ENCODE peak calls at places on chromosomes 13 and 19, in four cellular contexts. One of them, this sample, is unnamed.

GRCh38 chr13:20073775-20074174 is 87.1 kb downstream of the GJA3 start:
- DNase-seq in K562: no peak
- DNase-seq in HepG2: no peak
- DNase-seq in H1: no peak
- DNase-seq in this sample: no peak

GRCh38 chr19:31448221-31448657 is 99.0 kb upstream of the TSHZ3 start:
- DNase-seq in K562: no peak
- DNase-seq in HepG2: no peak
- DNase-seq in H1: no peak
- DNase-seq in this sample: no peak

GRCh38 chr19:13842294-13843103 is 34.4 kb upstream of the NANOS3 start:
- DNase-seq in K562: peak
- DNase-seq in HepG2: no peak
- DNase-seq in H1: no peak
- DNase-seq in this sample: peak

GRCh38 chr13:93248627-93249047 is 22.0 kb downstream of the GPC6 start:
- DNase-seq in K562: no peak
- DNase-seq in HepG2: peak
- DNase-seq in H1: no peak
- DNase-seq in this sample: no peak

GRCh38 chr13:26502826-26503225 is 54.7 kb upstream of the WASF3 start:
- DNase-seq in K562: no peak
- DNase-seq in HepG2: no peak
- DNase-seq in H1: no peak
- DNase-seq in this sample: no peak

GRCh38 chr13:77333521-77334083 is 6.7 kb upstream of the MYCBP2 start:
- DNase-seq in K562: no peak
- DNase-seq in HepG2: no peak
- DNase-seq in H1: no peak
- DNase-seq in this sample: no peak

GRCh38 chr19:461664-462551 is 1.1 kb upstream of the SHC2 start:
- DNase-seq in K562: peak
- DNase-seq in HepG2: peak
- DNase-seq in H1: peak
- DNase-seq in this sample: no peak

GRCh38 chr19:16160943-16161560 is 12.3 kb downstream of the CIB3 start:
- DNase-seq in K562: peak
- DNase-seq in HepG2: peak
- DNase-seq in H1: no peak
- DNase-seq in this sample: peak

GRCh38 chr13:91162180-91162579 is 185.3 kb upstream of the MIR17HG start:
- DNase-seq in K562: no peak
- DNase-seq in HepG2: no peak
- DNase-seq in H1: no peak
- DNase-seq in this sample: no peak

GRCh38 chr19:56842421-56842820 is 1.9 kb upstream of the PEG3 start:
- DNase-seq in K562: no peak
- DNase-seq in HepG2: no peak
- DNase-seq in H1: no peak
- DNase-seq in this sample: no peak

GRCh38 chr13:30120133-30120822 is 187.1 kb downstream of the KATNAL1 start:
- DNase-seq in K562: no peak
- DNase-seq in HepG2: no peak
- DNase-seq in H1: no peak
- DNase-seq in this sample: no peak

GRCh38 chr19:7869910-7870511 is 4.2 kb downstream of the PRR36 start:
- DNase-seq in K562: peak
- DNase-seq in HepG2: peak
- DNase-seq in H1: peak
- DNase-seq in this sample: peak

GRCh38 chr19:55418185-55418584 is 10.6 kb upstream of the UBE2S start:
- DNase-seq in K562: peak
- DNase-seq in HepG2: peak
- DNase-seq in H1: peak
- DNase-seq in this sample: peak

GRCh38 chr13:39385621-39386231 is 217.3 kb downstream of the LHFPL6 start:
- DNase-seq in K562: no peak
- DNase-seq in HepG2: no peak
- DNase-seq in H1: no peak
- DNase-seq in this sample: no peak

GRCh38 chr19:49985926-49986325 is 25.0 kb upstream of the SIGLEC11 start:
- DNase-seq in K562: no peak
- DNase-seq in HepG2: no peak
- DNase-seq in H1: no peak
- DNase-seq in this sample: no peak

GRCh38 chr19:6278740-6279619 is 795 bp downstream of the MLLT1 start:
- DNase-seq in K562: no peak
- DNase-seq in HepG2: no peak
- DNase-seq in H1: peak
- DNase-seq in this sample: no peak

GRCh38 chr13:112893570-112894422 is 75.2 kb upstream of the MCF2L start:
- DNase-seq in K562: peak
- DNase-seq in HepG2: peak
- DNase-seq in H1: peak
- DNase-seq in this sample: no peak

GRCh38 chr19:4555657-4556561 is 3.6 kb downstream of the SEMA6B start:
- DNase-seq in K562: peak
- DNase-seq in HepG2: no peak
- DNase-seq in H1: peak
- DNase-seq in this sample: peak

GRCh38 chr13:77431449-77431848 is 104.1 kb upstream of the SCEL start:
- DNase-seq in K562: no peak
- DNase-seq in HepG2: no peak
- DNase-seq in H1: no peak
- DNase-seq in this sample: no peak

GRCh38 chr13:39567569-39567968 is 35.4 kb downstream of the LHFPL6 start:
- DNase-seq in K562: no peak
- DNase-seq in HepG2: no peak
- DNase-seq in H1: no peak
- DNase-seq in this sample: no peak

GRCh38 chr13:21034602-21035190 is 26.7 kb downstream of the LATS2 start:
- DNase-seq in K562: no peak
- DNase-seq in HepG2: no peak
- DNase-seq in H1: no peak
- DNase-seq in this sample: no peak

GRCh38 chr19:42286349-42287016 is 15.4 kb upstream of the PRR19 start:
- DNase-seq in K562: peak
- DNase-seq in HepG2: no peak
- DNase-seq in H1: no peak
- DNase-seq in this sample: no peak

GRCh38 chr13:35475960-35476943 is at the start of gene MAB21L1:
- DNase-seq in K562: no peak
- DNase-seq in HepG2: no peak
- DNase-seq in H1: peak
- DNase-seq in this sample: no peak

GRCh38 chr19:4633140-4633967 is 6.0 kb upstream of the TNFAIP8L1 start:
- DNase-seq in K562: peak
- DNase-seq in HepG2: peak
- DNase-seq in H1: peak
- DNase-seq in this sample: peak

GRCh38 chr13:20828540-20829364 is 55.0 kb upstream of the EEF1AKMT1 start:
- DNase-seq in K562: no peak
- DNase-seq in HepG2: peak
- DNase-seq in H1: no peak
- DNase-seq in this sample: peak

GRCh38 chr13:102651392-102651791 is 43.5 kb downstream of the METTL21C start:
- DNase-seq in K562: no peak
- DNase-seq in HepG2: no peak
- DNase-seq in H1: no peak
- DNase-seq in this sample: no peak

DNA sequence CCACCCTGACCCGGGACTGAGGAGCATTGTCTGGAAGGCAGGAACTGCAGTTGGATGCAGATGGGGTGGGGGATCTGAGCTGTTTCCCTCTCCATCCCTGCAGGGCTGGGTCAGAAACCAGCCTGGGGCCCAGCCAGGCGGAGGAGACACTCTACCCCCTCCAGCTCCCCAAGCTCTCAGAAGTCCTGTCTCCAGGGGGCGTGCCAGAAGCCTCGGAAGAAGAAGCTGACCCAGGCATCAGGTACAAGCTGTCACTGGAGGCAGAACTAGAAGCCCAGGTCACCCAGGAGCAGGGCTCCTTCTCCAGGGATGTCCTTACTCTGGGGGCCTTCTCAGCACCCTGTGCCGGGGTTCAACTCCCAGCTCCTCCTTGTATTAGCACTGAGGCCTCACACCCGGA is 15.5 kb downstream of the SIX5 start:
- DNase-seq in K562: peak
- DNase-seq in HepG2: no peak
- DNase-seq in H1: peak
- DNase-seq in this sample: no peak
- TF ChIP-seq PHF8 in K562: no peak
- TF ChIP-seq PHF8 in HepG2: no peak
- TF ChIP-seq PHF8 in H1: no peak
- TF ChIP-seq PHF8 in this sample: no peak

GRCh38 chr13:66858163-66858562 is 372.0 kb downstream of the PCDH9 start:
- DNase-seq in K562: no peak
- DNase-seq in HepG2: no peak
- DNase-seq in H1: no peak
- DNase-seq in this sample: no peak

GRCh38 chr13:66859934-66860867 is 369.9 kb downstream of the PCDH9 start:
- DNase-seq in K562: no peak
- DNase-seq in HepG2: no peak
- DNase-seq in H1: no peak
- DNase-seq in this sample: no peak

GRCh38 chr13:66855110-66855509 is 375.0 kb downstream of the PCDH9 start:
- DNase-seq in K562: no peak
- DNase-seq in HepG2: no peak
- DNase-seq in H1: no peak
- DNase-seq in this sample: no peak

GRCh38 chr13:66860868-66861447 is 369.2 kb downstream of the PCDH9 start:
- DNase-seq in K562: no peak
- DNase-seq in HepG2: no peak
- DNase-seq in H1: no peak
- DNase-seq in this sample: no peak

DNA sequence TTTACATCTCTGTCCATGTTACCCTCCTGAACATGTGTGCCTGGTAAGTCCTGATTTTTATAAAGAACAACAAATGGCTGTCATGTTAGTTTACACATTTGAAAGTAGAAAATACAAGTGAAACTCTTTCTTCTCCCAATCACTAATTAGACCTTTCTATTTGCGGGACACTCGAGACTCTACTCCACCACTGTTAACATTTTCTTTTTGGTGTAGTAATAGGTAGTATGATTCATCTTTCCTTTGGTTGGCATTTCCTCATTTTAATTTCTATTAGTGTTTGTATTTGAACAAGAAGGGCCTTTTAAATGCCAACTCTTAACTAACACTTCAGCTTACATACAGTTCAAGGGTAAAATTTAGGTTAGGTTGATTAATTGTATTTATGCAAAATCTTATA is 371.1 kb downstream of the PCDH9 start:
- DNase-seq in K562: no peak
- DNase-seq in HepG2: no peak
- DNase-seq in H1: no peak
- DNase-seq in this sample: no peak
- TF ChIP-seq PHF8 in K562: no peak
- TF ChIP-seq PHF8 in HepG2: no peak
- TF ChIP-seq PHF8 in H1: no peak
- TF ChIP-seq PHF8 in this sample: no peak

DNA sequence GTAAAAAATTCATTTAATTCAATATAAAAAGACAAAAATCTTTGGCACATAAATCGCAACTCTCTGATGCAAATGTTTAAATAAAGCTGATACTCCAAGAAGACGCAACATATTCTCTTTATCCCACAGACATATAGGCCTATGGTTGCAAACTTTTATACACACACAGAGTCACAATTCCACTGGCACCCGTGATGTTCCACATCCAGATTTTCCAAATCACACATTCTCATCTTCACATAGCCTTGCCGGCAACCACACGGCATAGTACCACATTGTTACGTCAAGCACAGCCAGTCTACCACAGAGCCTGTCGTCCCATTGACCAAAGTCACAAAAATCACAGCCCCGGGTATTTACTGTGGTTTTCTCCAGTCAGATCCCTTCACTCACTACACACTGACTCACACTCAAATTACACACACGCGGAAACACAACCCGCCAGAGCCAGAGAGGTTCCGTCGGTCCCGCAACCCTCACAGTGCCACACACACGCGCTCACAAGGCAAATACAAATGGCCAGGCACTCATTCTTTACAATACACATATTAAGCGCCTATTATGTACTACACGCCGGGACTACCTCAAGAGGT is 546 bp upstream of the ZNF546 start:
- DNase-seq in K562: peak
- DNase-seq in HepG2: peak
- DNase-seq in H1: no peak
- DNase-seq in this sample: peak
- TF ChIP-seq PHF8 in K562: no peak
- TF ChIP-seq PHF8 in HepG2: no peak
- TF ChIP-seq PHF8 in H1: no peak
- TF ChIP-seq PHF8 in this sample: no peak

GRCh38 chr13:62302341-62302740 is 886.7 kb upstream of the PCDH20 start:
- DNase-seq in K562: no peak
- DNase-seq in HepG2: no peak
- DNase-seq in H1: no peak
- DNase-seq in this sample: no peak

GRCh38 chr13:62294210-62294609 is 878.6 kb upstream of the PCDH20 start:
- DNase-seq in K562: no peak
- DNase-seq in HepG2: no peak
- DNase-seq in H1: no peak
- DNase-seq in this sample: no peak

GRCh38 chr13:62305758-62306157 is 890.1 kb upstream of the PCDH20 start:
- DNase-seq in K562: no peak
- DNase-seq in HepG2: no peak
- DNase-seq in H1: no peak
- DNase-seq in this sample: no peak

GRCh38 chr13:62296812-62297211 is 881.2 kb upstream of the PCDH20 start:
- DNase-seq in K562: no peak
- DNase-seq in HepG2: no peak
- DNase-seq in H1: no peak
- DNase-seq in this sample: no peak

GRCh38 chr13:62300021-62300420 is 884.4 kb upstream of the PCDH20 start:
- DNase-seq in K562: no peak
- DNase-seq in HepG2: no peak
- DNase-seq in H1: no peak
- DNase-seq in this sample: no peak
- TF ChIP-seq PHF8 in K562: no peak
- TF ChIP-seq PHF8 in HepG2: no peak
- TF ChIP-seq PHF8 in H1: no peak
- TF ChIP-seq PHF8 in this sample: no peak

DNA sequence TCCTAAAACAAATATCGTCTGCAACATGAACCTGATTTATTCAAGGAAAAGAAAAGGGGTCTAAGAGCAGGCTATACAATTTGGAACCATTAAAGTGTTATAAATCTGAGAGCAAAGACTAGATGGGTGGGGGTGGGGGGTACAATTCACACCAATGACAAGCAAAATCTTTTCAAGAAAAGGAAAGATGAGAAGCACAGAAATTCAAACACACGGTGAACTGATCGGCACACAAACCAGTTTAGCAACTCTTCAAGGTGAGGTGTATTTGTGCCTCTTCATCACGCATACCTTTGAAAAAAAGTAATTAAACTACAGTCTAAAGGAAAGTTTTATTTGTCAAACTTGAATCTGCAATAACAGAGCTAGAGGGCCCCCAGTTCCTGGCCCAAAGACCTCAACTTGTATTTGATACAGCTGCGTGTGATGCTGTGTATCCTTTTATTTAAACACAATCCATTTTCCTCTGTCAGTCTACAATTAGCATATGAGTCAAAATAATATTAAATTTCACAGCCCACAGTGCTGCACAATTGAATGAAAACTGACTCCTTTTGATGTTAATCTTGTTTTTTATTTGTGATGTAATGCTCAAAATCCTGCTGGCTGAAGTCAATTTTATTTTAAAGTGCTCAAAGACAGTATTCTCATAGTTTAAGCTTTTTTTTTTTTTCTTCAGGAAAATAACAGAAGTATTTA is 14.2 kb downstream of the EFNB2 start:
- DNase-seq in K562: no peak
- DNase-seq in HepG2: no peak
- DNase-seq in H1: no peak
- DNase-seq in this sample: no peak
- TF ChIP-seq PHF8 in K562: no peak
- TF ChIP-seq PHF8 in HepG2: no peak
- TF ChIP-seq PHF8 in H1: no peak
- TF ChIP-seq PHF8 in this sample: no peak

This sample was measured in A549.